ENCODE peak calls at places on chromosome 1, in six cellular contexts. H is AG08396; Z is effector memory CD8-positive, alpha-beta T cell; K is foreskin fibroblast; F is T follicular helper cell; P is kidney epithelial cell. X is an unnamed sample.

GRCh38 chr1:47182681-47183235 is 7.1 kb downstream of the PDZK1IP1 start:
- DNase-seq in H (no peak), Z (no peak), K (no peak), F (no peak), P (no peak), X (no peak)

GRCh38 chr1:32906652-32907051 is 5.5 kb upstream of the TMEM54 start:
- DNase-seq in H (no peak), Z (no peak), K (no peak), F (no peak), P (no peak), X (no peak)

GRCh38 chr1:8061673-8062386 is 35.7 kb upstream of the ERRFI1 start:
- DNase-seq in H (no peak), Z (no peak), K (peak; percentile 71), F (no peak), P (no peak), X (no peak)

GRCh38 chr1:41367102-41367537 is 5.9 kb downstream of the FOXO6 start:
- DNase-seq in H (no peak), Z (no peak), K (no peak), F (no peak), P (no peak), X (no peak)

GRCh38 chr1:231855966-231856365 is 229.4 kb downstream of the DISC1 start:
- DNase-seq in H (no peak), Z (no peak), K (peak; percentile 55), F (no peak), P (no peak), X (no peak)

GRCh38 chr1:151976868-151977267 is 16.8 kb downstream of the S100A10 start:
- DNase-seq in H (no peak), Z (no peak), K (peak; percentile 72), F (no peak), P (no peak), X (no peak)

GRCh38 chr1:73859227-73859626 is 338.7 kb downstream of the LRRIQ3 start:
- DNase-seq in H (no peak), Z (no peak), K (no peak), F (no peak), P (no peak), X (no peak)

GRCh38 chr1:82813351-82813750 is 1012.6 kb downstream of the ADGRL2 start:
- DNase-seq in H (no peak), Z (no peak), K (no peak), F (no peak), P (no peak), X (no peak)

GRCh38 chr1:26786437-26787380 is 1.0 kb upstream of the PIGV start:
- DNase-seq in H (peak; percentile 82), Z (no peak), K (peak; percentile 95), F (no peak), P (no peak), X (peak; percentile 69)

GRCh38 chr1:172582889-172583288 is 49.9 kb downstream of the SUCO start:
- DNase-seq in H (no peak), Z (no peak), K (peak; percentile 8), F (no peak), P (no peak), X (no peak)

GRCh38 chr1:164804366-164804765 is 245.4 kb downstream of the PBX1 start:
- DNase-seq in H (no peak), Z (no peak), K (peak; percentile 58), F (no peak), P (no peak), X (no peak)

GRCh38 chr1:206703647-206704046 is 18.9 kb downstream of the MAPKAPK2 start:
- DNase-seq in H (no peak), Z (peak; percentile 50), K (no peak), F (peak; percentile 47), P (no peak), X (no peak)

GRCh38 chr1:56627636-56628039 is 17.5 kb upstream of the PRKAA2 start:
- DNase-seq in H (no peak), Z (no peak), K (peak; percentile 8), F (no peak), P (no peak), X (no peak)

GRCh38 chr1:159598196-159598595 is 10.6 kb downstream of the APCS start:
- DNase-seq in H (peak; percentile 69), Z (no peak), K (peak; percentile 16), F (no peak), P (peak; percentile 95), X (peak; percentile 95)

GRCh38 chr1:16163882-16164820 is 8.3 kb upstream of the EPHA2 start:
- DNase-seq in H (peak; percentile 96), Z (no peak), K (peak; percentile 97), F (no peak), P (peak; percentile 95), X (peak; percentile 95)

GRCh38 chr1:152197361-152197941 is 26.5 kb downstream of the HRNR start:
- DNase-seq in H (no peak), Z (no peak), K (no peak), F (no peak), P (no peak), X (no peak)